ENCODE peak calls at places on chromosomes 13 and 19, in seven cellular contexts. Q is right cardiac atrium, A is COR-L47, M is tibial artery, N is amniotic stem cell, F is EL, O is T-helper 1 cell. J is an unnamed sample.

GRCh38 chr13:66895780-66896179 is 334.4 kb downstream of the PCDH9 start:
- DNase-seq in O (no peak), Q (no peak), M (no peak), F (no peak), A (no peak), N (no peak), J (no peak)

GRCh38 chr19:12996542-12997094 is 1.3 kb downstream of the NFIX start:
- DNase-seq in N (no peak), M (no peak), O (no peak), F (peak; percentile 57), A (no peak), Q (peak; percentile 53), J (no peak)

GRCh38 chr19:39568604-39569003 is 28.6 kb upstream of the EID2 start:
- DNase-seq in M (no peak), Q (no peak), N (no peak), F (peak; percentile 53), A (no peak), O (no peak), J (no peak)

GRCh38 chr13:79468819-79469218 is 12.1 kb upstream of the NDFIP2 start:
- DNase-seq in F (no peak), M (no peak), Q (no peak), N (no peak), A (no peak), O (no peak), J (no peak)

GRCh38 chr13:106534844-106535551 is 464 bp downstream of the EFNB2 start:
- DNase-seq in O (no peak), F (peak; percentile 34), A (peak; percentile 23), N (no peak), M (peak; percentile 22), Q (peak; percentile 37), J (peak; percentile 47)

GRCh38 chr19:1248454-1249297 is at the start of gene MIDN:
- DNase-seq in M (peak; percentile 80), F (peak; percentile 89), N (peak; percentile 84), Q (peak; percentile 91), O (peak; percentile 81), A (peak; percentile 80), J (peak; percentile 92)

GRCh38 chr13:41458187-41458938 is 1.0 kb downstream of the RGCC start:
- DNase-seq in O (no peak), A (peak; percentile 32), M (no peak), Q (peak; percentile 43), F (peak; percentile 16), N (no peak), J (peak; percentile 24)

GRCh38 chr19:50275577-50276368 is 53.4 kb downstream of the KCNC3 start:
- DNase-seq in F (no peak), O (no peak), N (no peak), A (no peak), M (no peak), Q (no peak), J (no peak)

GRCh38 chr13:93169980-93170379 is 56.6 kb upstream of the GPC6 start:
- DNase-seq in O (no peak), M (no peak), A (no peak), N (no peak), F (peak; percentile 46), Q (no peak), J (peak; percentile 90)

GRCh38 chr19:13150919-13151604 is 851 bp downstream of the IER2 start:
- DNase-seq in A (no peak), O (no peak), M (no peak), N (no peak), Q (peak; percentile 41), F (peak; percentile 22), J (no peak)